ENCODE peak calls at places on chromosomes 13 and 19, in eight cellular contexts. E, K, U, P, T, F, X and Y are unnamed samples.

GRCh38 chr19:18192673-18193387 is at the start of gene MPV17L2:
- DNase-seq in U (peak; percentile 100), F (peak; percentile 99), X (peak; percentile 100), K (peak; percentile 99), E (peak; percentile 100), T (peak; percentile 100), P (peak; percentile 97), Y (peak; percentile 100)

GRCh38 chr13:46062190-46062589 is 9.6 kb upstream of the ZC3H13 start:
- DNase-seq in E (no peak), P (no peak), F (no peak), K (no peak), T (no peak), X (peak; percentile 48), U (peak; percentile 93), Y (no peak)

GRCh38 chr19:42052241-42052863 is 17.7 kb downstream of the GRIK5 start:
- DNase-seq in T (no peak), F (no peak), X (no peak), E (no peak), U (peak; percentile 19), K (no peak), P (no peak), Y (no peak)

GRCh38 chr13:28329395-28330158 is 165.4 kb downstream of the FLT1 start:
- DNase-seq in K (no peak), X (peak; percentile 97), P (no peak), U (peak; percentile 7), T (no peak), E (no peak), F (no peak), Y (no peak)

GRCh38 chr19:17534767-17535166 is 20.7 kb upstream of the COLGALT1 start:
- DNase-seq in E (no peak), U (no peak), X (no peak), T (no peak), K (no peak), P (no peak), F (no peak), Y (no peak)

GRCh38 chr13:77310161-77310560 is 16.7 kb downstream of the MYCBP2 start:
- DNase-seq in E (no peak), T (no peak), X (no peak), F (no peak), P (no peak), K (no peak), U (no peak), Y (no peak)

GRCh38 chr19:49056101-49056901 is 1.2 kb downstream of the CGB7 start:
- DNase-seq in K (peak; percentile 66), E (peak; percentile 34), F (peak; percentile 23), T (no peak), X (peak; percentile 38), U (peak; percentile 68), P (no peak), Y (no peak)

GRCh38 chr13:36700170-36700569 is 26.4 kb downstream of the SERTM1 start:
- DNase-seq in T (no peak), X (no peak), P (no peak), E (no peak), K (no peak), F (no peak), U (no peak), Y (no peak)

GRCh38 chr19:6470173-6470572 is 6.1 kb downstream of the CRB3 start:
- DNase-seq in T (no peak), E (no peak), U (no peak), P (no peak), F (no peak), K (no peak), X (no peak), Y (no peak)
- TF ChIP-seq CTCF in T (no peak), E (no peak), U (no peak), P (no peak), F (no peak), K (no peak), X (no peak), Y (no peak)

GRCh38 chr19:16185123-16185924 is at the start of gene FAM32A:
- DNase-seq in F (peak; percentile 98), T (peak; percentile 99), X (peak; percentile 99), K (peak; percentile 99), E (peak; percentile 98), U (peak; percentile 100), P (peak; percentile 95), Y (peak; percentile 99)
- TF ChIP-seq CTCF in F (peak; percentile 62), T (no peak), X (peak; percentile 40), K (peak; percentile 27), E (no peak), U (peak; percentile 43), P (no peak), Y (peak; percentile 32)

GRCh38 chr13:89066868-89067466 is 1395.8 kb downstream of the SLITRK5 start:
- DNase-seq in U (peak; percentile 77), T (no peak), F (peak; percentile 44), P (no peak), E (peak; percentile 38), K (no peak), X (peak; percentile 0), Y (no peak)
- TF ChIP-seq CTCF in U (peak; percentile 83), T (no peak), F (peak; percentile 72), P (no peak), E (peak; percentile 60), K (peak; percentile 46), X (peak; percentile 6), Y (peak; percentile 78)

GRCh38 chr19:656751-657559 is 6.1 kb downstream of the RNF126 start:
- DNase-seq in E (no peak), X (no peak), T (no peak), U (no peak), P (no peak), K (peak; percentile 12), F (no peak), Y (no peak)
- TF ChIP-seq CTCF in E (no peak), X (no peak), T (no peak), U (no peak), P (no peak), K (no peak), F (peak; percentile 16), Y (no peak)

DNA sequence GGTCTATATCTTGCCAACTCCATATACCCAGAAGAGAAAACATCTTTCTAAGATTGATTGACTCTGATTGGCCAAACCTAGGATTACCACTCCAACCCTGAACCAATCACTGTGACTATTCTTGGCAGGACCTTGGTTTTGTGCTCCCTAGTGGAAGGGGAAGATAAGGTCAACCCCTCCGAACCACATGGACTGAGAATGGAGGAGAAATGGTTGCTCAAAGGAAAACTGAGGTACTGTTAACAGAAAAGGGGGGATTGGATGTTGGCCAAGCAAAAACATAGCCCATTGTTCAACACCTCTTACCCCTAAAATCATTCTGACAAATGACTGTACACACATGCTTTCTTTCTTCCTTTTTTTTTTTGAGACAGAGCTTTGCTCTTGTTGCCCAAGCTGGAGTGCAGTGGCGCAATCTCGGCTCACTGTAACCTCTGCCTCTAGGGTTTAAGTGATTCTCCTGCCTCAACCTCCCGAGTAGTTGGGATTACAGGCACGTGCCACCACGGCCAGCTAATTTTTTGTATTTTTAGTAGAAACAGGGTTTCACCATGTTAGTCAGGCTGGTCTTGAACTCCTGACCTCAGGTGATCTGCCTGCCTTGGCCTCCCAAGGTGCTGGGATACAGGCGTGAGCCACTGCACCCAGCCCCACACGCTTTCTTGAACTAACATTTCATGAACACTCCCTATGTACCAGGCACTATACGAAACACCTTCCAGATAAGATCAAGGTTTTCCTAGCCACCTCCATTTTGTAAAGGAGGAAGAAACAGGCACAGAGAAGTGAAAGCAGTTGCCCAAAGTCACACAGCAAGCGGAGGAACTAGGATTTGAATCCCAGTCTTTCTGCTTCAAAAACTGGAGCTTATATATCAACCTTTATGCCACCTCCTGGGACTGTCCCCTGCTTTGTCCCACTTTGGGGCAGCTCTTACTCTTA is 6.5 kb downstream of the MEIOSIN start:
- DNase-seq in E (peak; percentile 60), F (peak; percentile 34), U (no peak), K (no peak), T (no peak), X (no peak), P (no peak), Y (no peak)
- TF ChIP-seq CTCF in E (no peak), F (no peak), U (no peak), K (no peak), T (no peak), X (no peak), P (no peak), Y (no peak)

GRCh38 chr13:24670927-24671326 is 9.3 kb upstream of the ATP12A start:
- DNase-seq in F (no peak), K (no peak), E (peak; percentile 75), U (no peak), T (no peak), P (no peak), X (no peak), Y (no peak)
- TF ChIP-seq CTCF in F (no peak), K (no peak), E (no peak), U (peak; percentile 10), T (no peak), P (no peak), X (peak; percentile 27), Y (no peak)

GRCh38 chr13:49322702-49323101 is 75.0 kb downstream of the CDADC1 start:
- DNase-seq in F (no peak), X (no peak), K (no peak), E (no peak), T (no peak), P (no peak), U (no peak), Y (no peak)

GRCh38 chr13:49329831-49330545 is 82.3 kb downstream of the CDADC1 start:
- DNase-seq in X (no peak), K (no peak), T (no peak), E (no peak), P (no peak), U (no peak), F (no peak), Y (no peak)

GRCh38 chr13:49330546-49330864 is 82.8 kb downstream of the CDADC1 start:
- DNase-seq in X (no peak), T (no peak), U (no peak), F (no peak), P (no peak), K (no peak), E (no peak), Y (no peak)

GRCh38 chr13:49323344-49323743 is 75.6 kb downstream of the CDADC1 start:
- DNase-seq in X (no peak), P (no peak), U (no peak), K (no peak), F (no peak), T (no peak), E (no peak), Y (no peak)

GRCh38 chr13:49326222-49326917 is 78.6 kb downstream of the CDADC1 start:
- DNase-seq in U (no peak), X (no peak), T (no peak), E (no peak), K (no peak), F (no peak), P (no peak), Y (no peak)
- TF ChIP-seq CTCF in U (no peak), X (no peak), T (no peak), E (no peak), K (no peak), F (no peak), P (no peak), Y (no peak)

DNA sequence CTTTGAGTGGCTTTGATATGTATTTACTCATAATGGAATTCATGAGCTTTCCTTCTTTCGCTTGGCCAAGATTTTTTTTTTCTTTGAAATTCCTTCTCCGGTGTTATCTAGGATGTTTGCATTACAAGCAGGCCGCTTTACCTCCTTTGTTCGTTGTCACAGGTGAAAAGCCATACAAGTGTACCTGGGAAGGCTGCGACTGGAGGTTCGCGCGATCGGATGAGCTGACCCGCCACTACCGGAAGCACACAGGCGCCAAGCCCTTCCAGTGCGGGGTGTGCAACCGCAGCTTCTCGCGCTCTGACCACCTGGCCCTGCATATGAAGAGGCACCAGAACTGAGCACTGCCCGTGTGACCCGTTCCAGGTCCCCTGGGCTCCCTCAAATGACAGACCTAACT is 16.7 kb downstream of the KLF5 start:
- DNase-seq in X (no peak), P (no peak), T (no peak), U (no peak), K (no peak), E (no peak), F (no peak), Y (no peak)
- TF ChIP-seq CTCF in X (no peak), P (no peak), T (no peak), U (no peak), K (no peak), E (no peak), F (no peak), Y (no peak)

GRCh38 chr13:90868321-90868920 is 479.1 kb upstream of the MIR17HG start:
- DNase-seq in X (peak; percentile 28), K (no peak), T (no peak), P (no peak), E (peak; percentile 8), F (peak; percentile 3), U (peak; percentile 37), Y (no peak)
- TF ChIP-seq CTCF in X (peak; percentile 71), K (peak; percentile 63), T (peak; percentile 54), P (no peak), E (peak; percentile 66), F (peak; percentile 50), U (peak; percentile 62), Y (peak; percentile 81)